ENCODE peak calls at places on chromosomes 4 and X, in ten cellular contexts. B, G, T, P, V, N, Y, J, S and H are unnamed samples.

GRCh38 chr4:48360285-48360965 is 19.1 kb downstream of the SLAIN2 start:
- DNase-seq in B (peak), S (no peak), Y (peak), T (no peak), P (no peak), J (no peak), V (peak), N (peak), G (peak), H (no peak)

GRCh38 chrX:110450050-110450449 is 91.4 kb downstream of the RTL9 start:
- DNase-seq in N (peak), G (peak), B (peak), V (peak), S (peak), P (peak), Y (peak), J (peak), T (peak), H (peak)

GRCh38 chr4:41285202-41285876 is 28.6 kb downstream of the UCHL1 start:
- DNase-seq in T (no peak), Y (no peak), J (no peak), N (no peak), P (no peak), S (no peak), B (peak), V (peak), G (no peak), H (no peak)

GRCh38 chr4:182872886-182873285 is 44.3 kb downstream of the DCTD start:
- DNase-seq in B (no peak), G (no peak), V (no peak), S (no peak), P (no peak), T (no peak), J (no peak), Y (no peak), N (no peak), H (no peak)

GRCh38 chr4:10083861-10084641 is 32.5 kb downstream of the WDR1 start:
- DNase-seq in Y (no peak), J (no peak), G (no peak), B (no peak), N (no peak), T (no peak), S (no peak), V (no peak), P (no peak), H (no peak)

GRCh38 chrX:69032601-69033000 is 132.7 kb downstream of the PJA1 start:
- DNase-seq in S (no peak), G (no peak), Y (no peak), J (no peak), T (peak), B (no peak), N (no peak), P (no peak), V (no peak), H (peak)

GRCh38 chr4:74932832-74933561 is at the start of gene PARM1:
- DNase-seq in T (peak), B (peak), S (peak), N (peak), V (peak), J (peak), P (peak), Y (peak), G (peak), H (peak)

GRCh38 chr4:183201331-183201730 is 102.3 kb downstream of the WWC2 start:
- DNase-seq in J (no peak), T (peak), S (no peak), V (peak), G (peak), P (no peak), B (peak), Y (peak), N (no peak), H (no peak)

GRCh38 chr4:166435449-166435848 is 562.4 kb downstream of the TLL1 start:
- DNase-seq in Y (peak), G (peak), J (no peak), V (peak), B (peak), N (peak), T (no peak), S (no peak), P (no peak), H (no peak)

GRCh38 chr4:155906554-155907247 is 3.2 kb downstream of the TDO2 start:
- DNase-seq in Y (peak), S (no peak), G (peak), J (no peak), T (no peak), V (peak), N (peak), B (peak), P (no peak), H (no peak)

GRCh38 chr4:122914292-122914904 is 8.0 kb downstream of the NUDT6 start:
- DNase-seq in S (no peak), N (no peak), G (no peak), Y (no peak), T (no peak), J (no peak), V (peak), B (peak), P (peak), H (no peak)

GRCh38 chrX:137550561-137551305 is 15.2 kb upstream of the ZIC3 start:
- DNase-seq in V (no peak), T (no peak), B (no peak), J (peak), G (no peak), Y (no peak), N (no peak), P (peak), S (no peak), H (peak)
- H3K4me3 ChIP-seq in V (no peak), T (no peak), B (no peak), J (peak), G (no peak), Y (peak), N (peak), P (peak), S (no peak), H (peak)

GRCh38 chrX:40090050-40090804 is 7.5 kb downstream of the BCOR start:
- DNase-seq in T (no peak), N (no peak), B (peak), J (peak), P (no peak), V (peak), G (no peak), Y (no peak), S (no peak), H (peak)
- H3K4me3 ChIP-seq in T (no peak), N (peak), B (peak), J (peak), P (peak), V (peak), G (peak), Y (no peak), S (no peak), H (peak)

GRCh38 chr4:78644744-78645330 is 93.3 kb downstream of the ANXA3 start:
- DNase-seq in J (peak), G (peak), S (peak), Y (peak), N (peak), V (peak), T (peak), P (peak), B (peak), H (peak)

GRCh38 chr4:78648639-78649363 is 97.2 kb downstream of the ANXA3 start:
- DNase-seq in T (no peak), J (no peak), N (no peak), P (no peak), B (no peak), Y (no peak), V (no peak), G (no peak), S (no peak), H (no peak)

GRCh38 chr4:78644063-78644691 is 92.6 kb downstream of the ANXA3 start:
- DNase-seq in P (no peak), G (no peak), Y (no peak), T (peak), V (no peak), B (no peak), N (no peak), J (no peak), S (no peak), H (no peak)

GRCh38 chr4:78647272-78647671 is 95.7 kb downstream of the ANXA3 start:
- DNase-seq in Y (no peak), V (no peak), G (no peak), J (no peak), P (no peak), B (no peak), N (no peak), S (no peak), T (peak), H (no peak)

DNA sequence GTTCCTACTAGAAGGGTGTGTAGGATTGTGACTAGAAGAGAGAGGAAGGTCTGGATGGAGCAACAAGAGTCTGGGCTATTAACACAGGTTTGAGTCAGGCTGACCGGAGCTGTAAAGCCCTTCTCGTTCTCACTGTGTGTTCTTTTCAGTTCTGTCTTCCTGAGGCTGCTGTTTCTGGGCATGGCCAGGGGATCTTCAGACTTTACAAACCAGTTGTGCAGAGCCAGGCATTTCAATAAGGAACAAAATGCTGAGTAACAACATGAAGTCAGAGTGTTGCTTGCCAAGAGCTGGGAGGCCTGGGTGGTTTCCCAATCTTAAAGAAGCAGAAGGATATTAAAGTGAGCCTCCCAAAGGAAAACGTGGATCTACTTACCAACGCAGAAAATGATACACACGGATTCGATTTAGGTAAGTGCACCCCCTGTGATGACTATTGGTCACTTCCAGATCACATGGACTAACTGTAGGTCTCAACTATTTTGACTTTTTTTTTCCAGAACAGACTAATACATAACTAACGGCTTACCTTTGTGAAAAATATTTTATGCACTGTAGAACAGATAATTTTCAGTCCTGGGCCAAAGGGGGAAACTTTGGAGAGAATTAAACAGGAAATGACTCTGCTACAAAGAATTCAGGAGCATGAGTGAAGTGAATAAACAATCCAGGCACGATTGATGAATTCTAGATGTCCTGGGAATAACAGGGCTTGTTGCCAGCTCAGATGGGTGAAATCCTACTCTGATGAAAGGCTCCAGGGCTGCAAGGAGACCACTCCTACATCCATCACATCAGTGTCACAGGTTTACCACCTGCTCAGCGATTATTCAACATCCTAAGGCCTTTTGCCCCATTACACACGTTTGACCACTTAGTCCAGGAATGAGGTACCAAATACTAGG is 94.5 kb downstream of the ANXA3 start:
- DNase-seq in V (peak), N (peak), S (peak), Y (peak), G (peak), T (peak), P (no peak), J (no peak), B (peak), H (no peak)
- H3K4me3 ChIP-seq in V (no peak), N (peak), S (peak), Y (peak), G (peak), T (peak), P (no peak), J (no peak), B (peak), H (no peak)

GRCh38 chrX:73213734-73214133 is 917 bp downstream of the NAP1L2 start:
- DNase-seq in T (no peak), G (no peak), J (no peak), N (no peak), B (no peak), P (no peak), S (no peak), V (peak), Y (no peak), H (no peak)
- H3K4me3 ChIP-seq in T (peak), G (no peak), J (peak), N (peak), B (peak), P (peak), S (peak), V (no peak), Y (peak), H (peak)

GRCh38 chr4:112361181-112361791 is 64.1 kb downstream of the ALPK1 start:
- DNase-seq in B (no peak), V (peak), N (peak), S (no peak), P (peak), J (peak), Y (peak), T (no peak), G (peak), H (peak)
- H3K4me3 ChIP-seq in B (no peak), V (no peak), N (no peak), S (no peak), P (peak), J (no peak), Y (no peak), T (no peak), G (no peak), H (peak)

GRCh38 chr4:73599182-73599581 is 21.1 kb downstream of the RASSF6 start:
- DNase-seq in B (peak), G (peak), V (peak), J (peak), N (peak), Y (peak), P (peak), S (peak), T (no peak), H (peak)
- H3K4me3 ChIP-seq in B (no peak), G (no peak), V (no peak), J (no peak), N (no peak), Y (no peak), P (no peak), S (no peak), T (no peak), H (peak)

GRCh38 chr4:82362565-82362964 is 11.2 kb downstream of the HNRNPD start:
- DNase-seq in J (no peak), B (no peak), Y (no peak), N (no peak), V (no peak), S (no peak), P (no peak), G (no peak), T (no peak), H (peak)
- H3K4me3 ChIP-seq in J (no peak), B (no peak), Y (no peak), N (no peak), V (no peak), S (no peak), P (no peak), G (no peak), T (no peak), H (no peak)

GRCh38 chrX:151704023-151704663 is 8.9 kb downstream of the PRRG3 start:
- DNase-seq in S (no peak), N (no peak), G (no peak), P (no peak), J (no peak), B (peak), Y (no peak), T (no peak), V (no peak), H (no peak)
- H3K4me3 ChIP-seq in S (no peak), N (no peak), G (no peak), P (no peak), J (no peak), B (no peak), Y (no peak), T (no peak), V (no peak), H (no peak)

GRCh38 chrX:145715641-145716138 is 101.9 kb upstream of the SLITRK2 start:
- DNase-seq in V (no peak), G (no peak), Y (no peak), P (peak), J (no peak), T (no peak), S (no peak), N (no peak), B (no peak), H (no peak)
- H3K4me3 ChIP-seq in V (no peak), G (no peak), Y (no peak), P (no peak), J (no peak), T (no peak), S (no peak), N (no peak), B (no peak), H (no peak)

GRCh38 chr4:136558940-136559494 is 973.3 kb downstream of the PCDH18 start:
- DNase-seq in B (no peak), S (no peak), G (no peak), P (no peak), N (no peak), V (no peak), T (no peak), Y (no peak), J (no peak), H (no peak)
- H3K4me3 ChIP-seq in B (no peak), S (no peak), G (no peak), P (no peak), N (no peak), V (no peak), T (no peak), Y (no peak), J (no peak), H (no peak)